ENCODE peak calls at places on chromosomes 3 and 15, in seven cellular contexts. Y is left ventricle myocardium inferior, U is uterus, K is lung, O is Peyer's patch, J is stomach, M is OCI-LY7. H is an unnamed sample. For H3K36me3, the result is how much of the 10 kb centered on the place peaks cover.

GRCh38 chr3:68436619-68437411 is 495.5 kb downstream of the TAFA4 start:
- DNase-seq in O (no peak), U (no peak), M (no peak), K (no peak), Y (no peak), J (no peak), H (no peak)

GRCh38 chr15:75038948-75039533 is 15.7 kb downstream of the PPCDC start:
- DNase-seq in Y (no peak), M (no peak), K (no peak), J (no peak), U (no peak), O (no peak), H (no peak)

GRCh38 chr15:98076021-98076816 is 115.7 kb downstream of the ARRDC4 start:
- DNase-seq in Y (peak), U (peak), K (no peak), O (no peak), J (no peak), M (no peak), H (no peak)

GRCh38 chr3:15601399-15602145 is at the start of the genes BTD and HACL1:
- DNase-seq in Y (peak), U (peak), O (peak), K (peak), J (peak), M (peak), H (peak)

GRCh38 chr3:151581046-151581445 is 120.2 kb upstream of the IGSF10 start:
- DNase-seq in Y (no peak), J (no peak), O (no peak), M (no peak), K (no peak), U (no peak), H (no peak)

GRCh38 chr15:38189651-38190280 is 62.9 kb upstream of the SPRED1 start:
- DNase-seq in O (no peak), J (no peak), Y (no peak), K (no peak), U (no peak), M (no peak), H (no peak)

GRCh38 chr15:39301589-39301999 is 279.3 kb upstream of the THBS1 start:
- DNase-seq in O (no peak), J (no peak), U (peak), M (no peak), K (no peak), Y (no peak), H (no peak)

GRCh38 chr3:47577583-47578118 is 1.0 kb downstream of the CSPG5 start:
- DNase-seq in M (no peak), J (no peak), Y (no peak), O (no peak), K (no peak), U (peak), H (no peak)

GRCh38 chr15:45795487-45796069 is 160.7 kb downstream of the SQOR start:
- DNase-seq in J (peak), Y (no peak), M (peak), K (peak), U (no peak), O (peak), H (no peak)

GRCh38 chr3:169218314-169218983 is 445.1 kb downstream of the MECOM start:
- DNase-seq in J (peak), U (no peak), K (peak), O (peak), Y (peak), M (no peak), H (no peak)

GRCh38 chr3:10627884-10628572 is 122.6 kb upstream of the ATP2B2 start:
- DNase-seq in Y (no peak), U (no peak), J (no peak), M (no peak), O (no peak), K (no peak), H (no peak)

GRCh38 chr3:149273096-149273751 is 51.6 kb upstream of the CP start:
- DNase-seq in J (peak), Y (no peak), U (peak), K (peak), O (no peak), M (peak), H (peak)

DNA sequence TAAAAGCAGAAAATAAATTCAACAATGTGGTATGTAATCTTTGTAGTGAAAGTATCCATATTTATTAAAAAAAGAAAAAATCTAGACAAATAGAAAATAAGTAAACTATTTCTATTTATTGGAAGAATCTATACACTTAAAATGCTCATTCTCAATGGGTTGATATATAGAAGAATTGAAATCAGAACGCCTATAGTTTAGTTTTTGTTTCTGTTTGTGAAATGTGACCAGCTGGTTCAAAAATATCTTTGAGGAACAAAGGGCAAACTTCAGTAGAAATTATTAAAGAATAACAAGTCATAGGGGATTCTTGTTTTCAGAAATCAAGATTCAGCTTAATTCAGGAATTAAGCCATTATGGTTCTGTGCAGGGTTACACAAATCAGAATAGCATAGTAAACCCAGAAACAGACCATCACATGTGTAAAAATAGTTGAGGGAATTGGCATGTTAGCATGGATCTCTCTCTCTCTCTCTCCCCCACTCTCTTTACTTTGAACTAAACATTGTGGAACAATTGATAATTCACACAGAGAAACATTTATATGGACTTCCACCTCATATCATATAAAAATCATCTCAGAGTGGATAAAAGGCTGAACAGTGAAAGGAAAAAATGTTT is 134.0 kb downstream of the CHL1 start:
- DNase-seq in U (no peak), Y (no peak), M (no peak), J (no peak), O (no peak), K (no peak), H (no peak)
- H3K4me3 ChIP-seq in U (no peak), Y (no peak), M (no peak), J (no peak), O (no peak), K (no peak), H (no peak)

DNA sequence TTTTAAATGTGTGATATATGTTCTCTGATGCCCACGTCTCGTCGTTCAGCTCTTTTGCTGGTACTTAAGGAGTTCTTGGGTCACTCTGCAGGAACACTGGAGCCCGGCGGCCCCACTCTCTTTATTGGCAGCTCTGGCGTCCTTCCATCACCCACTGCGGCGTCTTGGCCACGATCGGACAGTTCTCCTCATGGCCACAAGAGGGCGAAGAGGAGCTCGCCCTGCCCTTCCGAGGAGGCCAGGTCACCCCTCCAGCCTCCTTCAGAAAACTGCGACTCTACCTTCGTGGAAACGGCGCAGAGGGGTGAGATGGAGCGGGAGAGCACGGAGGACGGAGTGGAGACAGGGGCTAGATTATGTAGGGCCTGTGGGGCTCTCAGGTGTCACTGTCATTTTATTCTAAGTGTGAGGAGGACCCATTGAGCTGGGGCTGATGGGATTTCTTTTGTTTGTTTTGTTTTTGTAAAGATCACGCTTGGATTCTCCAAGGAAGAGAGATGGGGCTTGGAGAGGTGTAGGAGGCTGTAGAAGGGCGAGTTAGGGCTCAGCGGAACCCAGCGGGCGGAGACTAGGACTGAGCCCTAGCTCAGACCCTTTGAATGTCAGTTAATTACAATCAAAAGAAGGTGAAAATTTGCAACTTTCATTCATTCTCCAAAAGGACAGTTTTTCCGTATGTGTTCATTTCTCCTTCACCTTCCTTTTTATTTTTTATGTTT is 28.0 kb upstream of the GABRA5 start:
- DNase-seq in M (peak), U (no peak), K (no peak), O (no peak), Y (no peak), J (no peak), H (no peak)
- TF ChIP-seq CTCF in M (peak), U (no peak), K (no peak), O (no peak), Y (peak), J (no peak), H (peak)

GRCh38 chr3:57570878-57571277 is 14.8 kb downstream of the PDE12 start:
- DNase-seq in O (no peak), M (no peak), J (no peak), U (no peak), Y (no peak), K (no peak), H (no peak)
- H3K36me3 ChIP-seq in O (under half), M (half or more), J (half or more), U (under half), Y (half or more), K (under half), H (under half)

GRCh38 chr3:114645392-114645791 is 351.6 kb downstream of the TIGIT start:
- DNase-seq in O (no peak), J (no peak), M (no peak), K (no peak), U (no peak), Y (no peak), H (no peak)
- H3K4me3 ChIP-seq in O (no peak), J (no peak), M (no peak), K (no peak), U (no peak), Y (no peak), H (no peak)

GRCh38 chr3:126464494-126464893 is 11.2 kb downstream of the ZXDC start:
- DNase-seq in O (peak), J (no peak), U (no peak), M (no peak), K (no peak), Y (no peak), H (no peak)
- TF ChIP-seq CTCF in O (no peak), J (no peak), U (no peak), M (no peak), K (no peak), Y (no peak), H (no peak)

GRCh38 chr3:195808741-195809290 is 2.9 kb downstream of the MUC4 start:
- DNase-seq in O (no peak), Y (no peak), M (no peak), K (no peak), J (no peak), U (no peak), H (no peak)
- H3K36me3 ChIP-seq in O (under half), Y (under half), M (under half), K (under half), J (under half), U (under half), H (under half)